ENCODE peak calls at places on chromosomes 1 and 21, in nine cellular contexts. B is IMR-90, J is endodermal cell, V is NCI-H1092, X is AG09309, Q is neural crest cell, N is M059J, C is AG10803, G is ovary. P is an unnamed sample.

GRCh38 chr1:191760016-191760415 is 398.2 kb upstream of the RGS18 start:
- DNase-seq in B (no peak), J (no peak), V (no peak), X (no peak), Q (no peak), N (no peak), C (no peak), G (no peak), P (peak; percentile 31)

GRCh38 chr1:35264861-35265260 is 3.6 kb upstream of the ZMYM4 start:
- DNase-seq in B (peak; percentile 35), J (no peak), V (no peak), X (no peak), Q (no peak), N (peak; percentile 92), C (peak; percentile 76), G (peak; percentile 30), P (peak; percentile 40)

GRCh38 chr21:42237161-42237560 is 18.2 kb downstream of the ABCG1 start:
- DNase-seq in B (no peak), J (no peak), V (no peak), X (no peak), Q (no peak), N (no peak), C (no peak), G (no peak), P (no peak)

GRCh38 chr1:39204441-39205081 is at the start of gene MACF1:
- DNase-seq in B (peak; percentile 98), J (peak; percentile 77), V (no peak), X (peak; percentile 79), Q (peak; percentile 30), N (peak; percentile 97), C (peak; percentile 87), G (peak; percentile 84), P (peak; percentile 74)

GRCh38 chr1:86517336-86517735 is 29.5 kb upstream of the CLCA4 start:
- DNase-seq in B (no peak), J (no peak), V (no peak), X (no peak), Q (no peak), N (peak; percentile 25), C (no peak), G (no peak), P (peak; percentile 92)

GRCh38 chr1:1355376-1355775 is 3.0 kb downstream of the MXRA8 start:
- DNase-seq in B (peak; percentile 35), J (peak; percentile 71), V (no peak), X (no peak), Q (no peak), N (peak; percentile 25), C (no peak), G (no peak), P (no peak)

GRCh38 chr1:3352952-3353331 is 101.5 kb upstream of the ARHGEF16 start:
- DNase-seq in B (no peak), J (no peak), V (no peak), X (no peak), Q (no peak), N (no peak), C (no peak), G (peak; percentile 86), P (no peak)

GRCh38 chr1:74222701-74223100 is 12.5 kb upstream of the TNNI3K start:
- DNase-seq in B (peak; percentile 47), J (no peak), V (no peak), X (no peak), Q (no peak), N (no peak), C (no peak), G (no peak), P (peak; percentile 61)

GRCh38 chr21:26801524-26801923 is 43.7 kb downstream of the ADAMTS1 start:
- DNase-seq in B (peak; percentile 94), J (no peak), V (no peak), X (peak; percentile 87), Q (no peak), N (peak; percentile 57), C (peak; percentile 92), G (no peak), P (no peak)

GRCh38 chr21:15754640-15755039 is 24.9 kb downstream of the USP25 start:
- DNase-seq in B (peak; percentile 66), J (no peak), V (no peak), X (no peak), Q (no peak), N (peak; percentile 34), C (peak; percentile 44), G (no peak), P (peak; percentile 88)

GRCh38 chr1:205840524-205840923 is 9.4 kb downstream of the PM20D1 start:
- DNase-seq in B (no peak), J (peak; percentile 62), V (no peak), X (no peak), Q (no peak), N (no peak), C (no peak), G (no peak), P (no peak)

GRCh38 chr1:16082283-16083038 is 9.0 kb upstream of the FAM131C start:
- DNase-seq in B (peak; percentile 55), J (peak; percentile 96), V (no peak), X (no peak), Q (peak; percentile 76), N (peak; percentile 70), C (peak; percentile 49), G (peak; percentile 59), P (peak; percentile 51)

GRCh38 chr1:54273092-54273836 is 73.3 kb downstream of the MRPL37 start:
- DNase-seq in B (peak; percentile 93), J (peak; percentile 78), V (peak; percentile 49), X (no peak), Q (peak; percentile 59), N (peak; percentile 92), C (peak; percentile 93), G (peak; percentile 87), P (no peak)

GRCh38 chr1:37477198-37477931 is 3.0 kb downstream of the ZC3H12A start:
- DNase-seq in B (peak; percentile 78), J (peak; percentile 77), V (no peak), X (no peak), Q (no peak), N (peak; percentile 85), C (peak; percentile 45), G (peak; percentile 37), P (peak; percentile 72)

GRCh38 chr1:177209357-177209756 is 38.6 kb downstream of the BRINP2 start:
- DNase-seq in B (peak; percentile 100), J (no peak), V (peak; percentile 86), X (peak; percentile 100), Q (no peak), N (peak; percentile 98), C (peak; percentile 100), G (peak; percentile 38), P (peak; percentile 100)

GRCh38 chr1:173057984-173058383 is 7.2 kb upstream of the TNFSF18 start:
- DNase-seq in B (no peak), J (no peak), V (no peak), X (no peak), Q (no peak), N (no peak), C (no peak), G (no peak), P (no peak)

GRCh38 chr21:18499761-18500376 is 96.3 kb upstream of the TMPRSS15 start:
- DNase-seq in B (peak; percentile 13), J (peak; percentile 72), V (peak; percentile 42), X (no peak), Q (peak; percentile 67), N (peak; percentile 15), C (peak; percentile 4), G (no peak), P (peak; percentile 21)

GRCh38 chr21:45050786-45051489 is 23.4 kb upstream of the ADARB1 start:
- DNase-seq in B (peak; percentile 100), J (no peak), V (no peak), X (peak; percentile 89), Q (no peak), N (peak; percentile 35), C (peak; percentile 88), G (no peak), P (no peak)

GRCh38 chr1:152160553-152160952 is 1.5 kb upstream of the RPTN start:
- DNase-seq in B (no peak), J (no peak), V (no peak), X (no peak), Q (no peak), N (no peak), C (no peak), G (no peak), P (no peak)

GRCh38 chr1:243483084-243483845 is 227.4 kb downstream of the SDCCAG8 start:
- DNase-seq in B (no peak), J (peak; percentile 85), V (no peak), X (no peak), Q (peak; percentile 28), N (no peak), C (no peak), G (no peak), P (no peak)

GRCh38 chr1:225828706-225829344 is 18.9 kb downstream of the EPHX1 start:
- DNase-seq in B (no peak), J (no peak), V (no peak), X (no peak), Q (no peak), N (no peak), C (no peak), G (no peak), P (no peak)

GRCh38 chr1:80915491-80915890 is 885.2 kb upstream of the ADGRL2 start:
- DNase-seq in B (no peak), J (no peak), V (no peak), X (no peak), Q (no peak), N (no peak), C (no peak), G (no peak), P (no peak)

P was measured in bronchial epithelial cell.